ENCODE peak calls at places on chromosomes 4 and X, in six cellular contexts. J is HCT116, D is K562, R is GM12878, I is H1, K is HepG2. Z is an unnamed sample.

GRCh38 chr4:8293131-8293975 is 23.8 kb downstream of the HTRA3 start:
- DNase-seq in K (no peak), I (no peak), D (no peak), R (no peak), J (no peak), Z (no peak)

GRCh38 chrX:12979011-12979629 is 4.2 kb downstream of the TMSB4X start:
- DNase-seq in K (no peak), R (no peak), D (no peak), J (no peak), I (no peak), Z (no peak)

GRCh38 chr4:37812713-37813112 is 13.8 kb upstream of the PGM2 start:
- DNase-seq in I (no peak), J (no peak), R (no peak), D (no peak), K (no peak), Z (no peak)

GRCh38 chrX:77415882-77416281 is 31.3 kb upstream of the FGF16 start:
- DNase-seq in R (no peak), I (no peak), K (no peak), D (no peak), J (no peak), Z (no peak)

GRCh38 chrX:153739754-153740486 is 15.3 kb downstream of the ABCD1 start:
- DNase-seq in I (no peak), J (no peak), D (no peak), K (no peak), R (no peak), Z (no peak)

GRCh38 chr4:183177001-183177400 is 77.9 kb downstream of the WWC2 start:
- DNase-seq in K (no peak), R (no peak), D (no peak), J (no peak), I (no peak), Z (no peak)

GRCh38 chr4:118765399-118765798 is 70.5 kb downstream of the SEC24D start:
- DNase-seq in D (peak; percentile 64), I (no peak), J (peak; percentile 54), R (no peak), K (no peak), Z (no peak)

GRCh38 chr4:21117771-21118170 is 417.5 kb downstream of the PACRGL start:
- DNase-seq in K (no peak), J (no peak), I (no peak), R (no peak), D (no peak), Z (no peak)

GRCh38 chrX:13463608-13464007 is 105.8 kb upstream of the EGFL6 start:
- DNase-seq in R (no peak), D (no peak), K (no peak), I (no peak), J (no peak), Z (no peak)

GRCh38 chrX:49310371-49310770 is 6.9 kb downstream of the GAGE10 start:
- DNase-seq in I (no peak), K (no peak), R (no peak), D (no peak), J (no peak), Z (no peak)

GRCh38 chr4:22573198-22573597 is 57.3 kb upstream of the ADGRA3 start:
- DNase-seq in J (no peak), K (no peak), D (no peak), I (no peak), R (no peak), Z (no peak)

DNA sequence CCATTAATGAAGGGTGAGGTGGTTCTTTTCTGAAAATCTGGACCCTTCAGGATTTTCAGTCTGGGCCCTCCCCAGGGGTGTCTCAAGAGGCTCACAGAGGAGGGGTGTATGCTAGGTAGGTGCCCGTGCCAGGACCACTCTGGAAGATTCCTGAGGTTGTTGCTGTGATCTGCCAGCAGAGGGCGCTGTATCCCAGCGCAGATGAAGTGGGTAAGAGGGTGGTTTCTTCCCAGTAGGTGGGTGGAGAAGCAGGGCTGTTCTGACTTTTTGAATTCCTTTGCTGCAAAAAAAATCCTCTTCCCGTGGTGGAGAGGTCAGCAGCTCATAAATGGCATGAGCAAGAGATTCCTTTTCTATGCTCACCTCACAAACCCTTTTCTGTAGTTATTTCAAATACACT is 51.1 kb downstream of the SCML1 start:
- DNase-seq in J (peak; percentile 10), R (no peak), K (peak; percentile 5), I (peak; percentile 19), D (peak; percentile 74), Z (peak; percentile 47)
- TF ChIP-seq ZNF274 in J (no peak), R (no peak), K (no peak), I (no peak), D (no peak), Z (no peak)

GRCh38 chr4:186628058-186628711 is 72.8 kb upstream of the MTNR1A start:
- DNase-seq in I (no peak), R (no peak), K (no peak), J (no peak), D (no peak), Z (no peak)
- TF ChIP-seq YY1 in I (no peak), R (no peak), K (no peak), J (no peak), D (no peak), Z (no peak)

GRCh38 chrX:74422029-74422352 is 698 bp downstream of the SLC16A2 start:
- DNase-seq in R (no peak), K (no peak), D (no peak), J (no peak), I (no peak), Z (no peak)
- H3K9ac ChIP-seq in R (no peak overlapping the region), K (no peak overlapping the region), D (no peak overlapping the region), J (no peak overlapping the region), I (no peak overlapping the region), Z (peak overlapping the region; percentile 76)

DNA sequence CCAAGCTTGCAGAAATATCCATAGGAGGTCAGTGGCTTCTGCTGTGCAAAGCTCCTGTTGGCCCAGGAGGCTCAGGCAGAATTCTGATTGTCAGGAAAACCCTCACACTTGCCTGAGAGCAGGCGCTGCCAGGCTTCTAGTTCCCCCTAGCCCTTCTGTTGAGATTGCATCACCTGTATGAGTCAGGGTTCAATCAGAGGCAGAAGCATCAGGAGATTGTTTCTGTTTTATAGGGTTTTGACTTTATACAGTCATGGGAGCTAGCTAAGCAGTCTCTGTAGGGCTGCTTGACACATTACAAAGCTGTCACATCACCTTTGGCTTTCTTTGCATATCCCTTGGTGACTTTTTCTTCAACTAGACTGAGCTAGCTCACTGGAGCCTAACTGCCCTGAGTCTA is 27.8 kb downstream of the DIPK2B start:
- DNase-seq in D (no peak), K (peak; percentile 3), R (no peak), J (peak; percentile 21), I (no peak), Z (no peak)
- TF ChIP-seq ZNF274 in D (no peak), K (no peak), R (no peak), J (no peak), I (no peak), Z (no peak)

GRCh38 chrX:134004038-134004437 is 18.6 kb upstream of the GPC3 start:
- DNase-seq in D (no peak), I (no peak), J (no peak), K (no peak), R (no peak), Z (no peak)

GRCh38 chrX:134002921-134003615 is 17.7 kb upstream of the GPC3 start:
- DNase-seq in D (no peak), K (no peak), R (no peak), I (no peak), J (no peak), Z (no peak)

GRCh38 chrX:134010690-134011089 is 25.3 kb upstream of the GPC3 start:
- DNase-seq in K (no peak), J (no peak), D (no peak), I (no peak), R (no peak), Z (no peak)

DNA sequence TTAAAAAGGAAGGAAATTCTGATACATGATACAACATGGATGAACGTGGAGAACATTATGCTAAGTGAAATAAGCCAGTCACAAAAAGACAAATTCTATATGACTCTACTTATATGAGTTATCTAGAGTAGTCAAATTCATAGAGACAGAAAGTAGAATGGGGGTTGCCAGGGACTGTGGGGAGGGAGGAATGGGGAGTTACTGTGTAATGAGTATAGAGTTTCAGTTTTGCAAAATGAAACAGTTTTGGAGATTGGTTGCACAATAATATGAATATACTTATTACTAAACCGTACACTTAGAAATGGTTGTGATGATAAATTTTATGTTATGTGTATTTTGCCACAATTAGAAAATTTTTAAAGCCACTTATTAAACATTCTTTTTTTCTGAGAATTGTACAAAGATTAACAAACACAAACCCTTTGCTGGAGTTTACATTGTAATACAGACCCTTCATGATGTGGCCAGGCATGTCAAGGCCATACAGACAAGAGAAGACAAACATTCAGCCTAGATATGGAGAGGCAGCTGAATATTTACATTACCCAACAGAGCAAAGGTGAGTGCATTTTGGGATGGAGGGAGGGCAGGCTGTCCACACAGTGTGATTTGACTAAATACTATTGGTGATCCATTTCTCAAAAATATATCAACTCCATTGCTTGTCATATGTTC is 21.2 kb upstream of the GPC3 start:
- DNase-seq in D (no peak), K (peak; percentile 89), I (no peak), J (no peak), R (no peak), Z (no peak)
- TF ChIP-seq YY1 in D (no peak), K (no peak), I (no peak), J (no peak), R (no peak), Z (no peak)

GRCh38 chr4:123896446-123897071 is 500.0 kb downstream of the SPRY1 start:
- DNase-seq in R (no peak), K (no peak), I (no peak), D (no peak), J (no peak), Z (no peak)

GRCh38 chr4:123893746-123894095 is 497.1 kb downstream of the SPRY1 start:
- DNase-seq in J (no peak), I (no peak), D (no peak), K (no peak), R (no peak), Z (no peak)

GRCh38 chr4:123904882-123905281 is 508.3 kb downstream of the SPRY1 start:
- DNase-seq in D (no peak), J (no peak), R (no peak), I (no peak), K (no peak), Z (no peak)

GRCh38 chr4:123892997-123893745 is 496.6 kb downstream of the SPRY1 start:
- DNase-seq in R (no peak), I (no peak), K (peak; percentile 86), J (no peak), D (no peak), Z (no peak)

DNA sequence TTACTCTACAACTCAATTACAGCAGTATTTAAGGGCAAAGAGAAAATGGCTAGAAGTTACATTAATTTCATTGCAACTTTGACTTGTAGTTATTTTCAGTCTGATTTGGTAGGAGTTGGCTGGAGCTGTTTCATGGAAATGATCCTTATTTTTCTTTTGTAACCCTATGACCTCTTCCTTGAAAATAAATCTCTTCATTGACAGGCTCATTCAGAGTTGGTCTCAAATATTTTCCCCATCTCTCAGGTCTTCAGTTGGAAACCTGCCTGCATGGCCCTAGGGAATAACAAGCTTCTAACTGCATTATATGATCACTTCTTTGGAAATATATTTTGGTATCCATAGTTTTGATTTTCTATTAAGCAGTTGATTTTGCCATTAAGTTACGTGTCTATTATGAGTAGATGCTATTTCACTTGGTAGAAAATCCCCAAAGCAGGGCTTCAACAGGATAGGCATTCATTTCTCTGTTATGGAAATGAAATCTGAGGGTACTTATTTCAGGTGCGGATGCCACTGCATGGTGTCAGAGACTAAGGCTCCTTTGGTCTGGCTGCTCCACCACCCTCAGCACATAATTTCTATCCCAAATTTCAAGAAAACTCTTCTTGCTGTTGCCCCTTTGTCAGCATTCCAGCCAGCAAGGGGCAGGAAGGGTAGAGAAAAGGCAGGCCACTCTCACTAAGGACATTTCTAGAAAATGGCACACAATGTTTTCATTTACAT is 502.5 kb downstream of the SPRY1 start:
- DNase-seq in I (no peak), R (no peak), D (no peak), J (no peak), K (no peak), Z (no peak)
- H3K9ac ChIP-seq in I (no peak overlapping the region), R (no peak overlapping the region), D (no peak overlapping the region), J (no peak overlapping the region), K (no peak overlapping the region), Z (no peak overlapping the region)

Z was measured in NT2/D1.